ENCODE peak calls at places on chromosomes 12 and 14, in five cellular contexts. One of them, this sample, is unnamed.

GRCh38 chr12:67804168-67804567 is 155.6 kb downstream of the DYRK2 start:
- DNase-seq in MM.1S: peak
- DNase-seq in hepatocyte: no peak
- DNase-seq in GM23248: no peak
- DNase-seq in HCT116: no peak
- DNase-seq in this sample: no peak

GRCh38 chr14:59254146-59254910 is 65.9 kb downstream of the DAAM1 start:
- DNase-seq in MM.1S: no peak
- DNase-seq in hepatocyte: peak
- DNase-seq in GM23248: peak
- DNase-seq in HCT116: no peak
- DNase-seq in this sample: peak

GRCh38 chr12:125861299-125862281 is 796.4 kb downstream of the AACS start:
- DNase-seq in MM.1S: no peak
- DNase-seq in hepatocyte: no peak
- DNase-seq in GM23248: no peak
- DNase-seq in HCT116: no peak
- DNase-seq in this sample: peak

GRCh38 chr12:15546102-15546701 is 223.9 kb downstream of the PTPRO start:
- DNase-seq in MM.1S: peak
- DNase-seq in hepatocyte: no peak
- DNase-seq in GM23248: no peak
- DNase-seq in HCT116: no peak
- DNase-seq in this sample: no peak

GRCh38 chr12:93972411-93973208 is 175.8 kb upstream of the PLXNC1 start:
- DNase-seq in MM.1S: no peak
- DNase-seq in hepatocyte: no peak
- DNase-seq in GM23248: peak
- DNase-seq in HCT116: no peak
- DNase-seq in this sample: no peak

GRCh38 chr14:66965831-66966230 is 223.4 kb upstream of the GARIN2 start:
- DNase-seq in MM.1S: no peak
- DNase-seq in hepatocyte: no peak
- DNase-seq in GM23248: peak
- DNase-seq in HCT116: no peak
- DNase-seq in this sample: no peak

GRCh38 chr12:34402228-34402898 is 380.1 kb downstream of the ALG10 start:
- DNase-seq in MM.1S: no peak
- DNase-seq in hepatocyte: peak
- DNase-seq in GM23248: no peak
- DNase-seq in HCT116: no peak
- DNase-seq in this sample: no peak

GRCh38 chr12:132831771-132832170 is 3.1 kb upstream of the GOLGA3 start:
- DNase-seq in MM.1S: no peak
- DNase-seq in hepatocyte: no peak
- DNase-seq in GM23248: no peak
- DNase-seq in HCT116: no peak
- DNase-seq in this sample: no peak

GRCh38 chr12:65308601-65309071 is 30.2 kb downstream of the MSRB3 start:
- DNase-seq in MM.1S: no peak
- DNase-seq in hepatocyte: no peak
- DNase-seq in GM23248: peak
- DNase-seq in HCT116: no peak
- DNase-seq in this sample: no peak

GRCh38 chr12:65311260-65311659 is 32.8 kb downstream of the MSRB3 start:
- DNase-seq in MM.1S: no peak
- DNase-seq in hepatocyte: no peak
- DNase-seq in GM23248: no peak
- DNase-seq in HCT116: no peak
- DNase-seq in this sample: no peak

GRCh38 chr12:65308001-65308400 is 29.5 kb downstream of the MSRB3 start:
- DNase-seq in MM.1S: no peak
- DNase-seq in hepatocyte: no peak
- DNase-seq in GM23248: peak
- DNase-seq in HCT116: no peak
- DNase-seq in this sample: no peak

GRCh38 chr12:65318186-65318685 is 39.8 kb downstream of the MSRB3 start:
- DNase-seq in MM.1S: no peak
- DNase-seq in hepatocyte: no peak
- DNase-seq in GM23248: no peak
- DNase-seq in HCT116: no peak
- DNase-seq in this sample: no peak

DNA sequence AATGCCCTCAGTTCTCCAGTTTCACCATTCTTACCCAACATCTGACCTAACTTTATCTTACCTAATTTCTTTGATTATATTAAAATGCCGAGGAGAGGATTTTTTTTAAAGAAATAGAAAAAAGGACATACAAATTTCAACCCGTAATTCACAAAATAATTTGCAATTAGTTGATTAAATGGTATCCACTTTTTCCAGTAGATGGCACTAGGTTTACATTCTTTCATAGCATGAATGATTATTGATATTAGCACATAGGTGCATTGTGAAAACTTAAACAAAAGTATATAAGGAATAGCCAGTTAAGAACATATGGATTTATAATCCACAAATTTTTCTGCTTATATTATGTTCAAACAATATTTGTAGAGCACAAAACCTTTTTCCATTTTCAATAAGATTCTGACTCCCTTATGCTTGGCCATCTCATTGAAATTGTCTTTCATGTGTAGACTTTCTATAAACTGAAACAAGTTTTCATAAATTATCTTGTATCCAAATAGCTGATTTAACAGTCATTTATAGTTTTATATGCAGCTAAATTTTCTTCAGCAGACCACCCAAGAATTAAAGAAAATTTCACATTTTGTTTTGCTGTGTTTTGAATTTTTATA is 35.3 kb downstream of the MSRB3 start:
- DNase-seq in MM.1S: peak
- DNase-seq in hepatocyte: no peak
- DNase-seq in GM23248: peak
- DNase-seq in HCT116: peak
- DNase-seq in this sample: no peak
- TF ChIP-seq EZH2phosphoT487 in MM.1S: no peak
- TF ChIP-seq EZH2phosphoT487 in hepatocyte: no peak
- TF ChIP-seq EZH2phosphoT487 in GM23248: no peak
- TF ChIP-seq EZH2phosphoT487 in HCT116: no peak
- TF ChIP-seq EZH2phosphoT487 in this sample: no peak

GRCh38 chr12:3319723-3320492 is 171.1 kb upstream of the PRMT8 start:
- DNase-seq in MM.1S: no peak
- DNase-seq in hepatocyte: no peak
- DNase-seq in GM23248: peak
- DNase-seq in HCT116: no peak
- DNase-seq in this sample: no peak
- TF ChIP-seq EZH2phosphoT487 in MM.1S: no peak
- TF ChIP-seq EZH2phosphoT487 in hepatocyte: no peak
- TF ChIP-seq EZH2phosphoT487 in GM23248: no peak
- TF ChIP-seq EZH2phosphoT487 in HCT116: no peak
- TF ChIP-seq EZH2phosphoT487 in this sample: no peak

DNA sequence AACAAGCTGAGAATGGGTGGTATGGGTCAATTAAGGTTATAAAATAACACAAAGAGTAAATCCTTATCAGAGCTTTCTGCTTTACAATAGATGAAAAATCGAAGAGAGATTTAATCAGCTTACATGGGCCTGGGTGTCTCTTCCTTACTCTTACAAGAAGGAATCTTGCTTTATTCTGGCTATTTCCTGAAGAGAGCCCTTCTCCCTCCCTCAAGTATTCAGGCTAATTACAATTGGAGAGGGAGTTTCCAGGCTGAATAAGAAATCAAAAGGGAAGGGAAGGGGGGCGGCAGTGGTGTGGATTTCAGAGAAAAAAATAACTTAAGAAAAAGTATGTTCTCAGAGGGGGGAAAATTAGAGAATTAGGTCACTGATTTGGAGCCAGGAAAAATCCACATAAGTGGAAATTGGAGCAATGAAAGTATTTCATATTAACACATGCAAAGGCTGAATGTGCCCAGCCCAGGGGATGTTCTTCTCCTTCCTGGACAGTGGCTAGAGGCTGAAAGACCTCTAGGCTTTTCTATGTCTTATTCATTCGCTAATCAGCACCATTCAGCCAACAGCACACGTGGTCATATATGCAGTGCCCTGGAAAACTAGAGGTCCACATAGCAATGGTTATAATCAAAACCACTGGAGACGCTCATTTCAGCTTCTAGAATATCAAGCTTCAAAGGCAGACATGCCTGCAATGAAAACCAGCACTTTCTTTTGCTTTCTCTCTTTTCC is 158.9 kb upstream of the BTG1 start:
- DNase-seq in MM.1S: no peak
- DNase-seq in hepatocyte: no peak
- DNase-seq in GM23248: peak
- DNase-seq in HCT116: no peak
- DNase-seq in this sample: no peak
- TF ChIP-seq EZH2phosphoT487 in MM.1S: no peak
- TF ChIP-seq EZH2phosphoT487 in hepatocyte: no peak
- TF ChIP-seq EZH2phosphoT487 in GM23248: no peak
- TF ChIP-seq EZH2phosphoT487 in HCT116: no peak
- TF ChIP-seq EZH2phosphoT487 in this sample: no peak

GRCh38 chr12:101620762-101621133 is 26.0 kb downstream of the MYBPC1 start:
- DNase-seq in MM.1S: no peak
- DNase-seq in hepatocyte: no peak
- DNase-seq in GM23248: no peak
- DNase-seq in HCT116: no peak
- DNase-seq in this sample: no peak

GRCh38 chr12:101616027-101616494 is 21.3 kb downstream of the MYBPC1 start:
- DNase-seq in MM.1S: no peak
- DNase-seq in hepatocyte: peak
- DNase-seq in GM23248: no peak
- DNase-seq in HCT116: no peak
- DNase-seq in this sample: no peak

GRCh38 chr12:101619026-101619827 is 24.5 kb downstream of the MYBPC1 start:
- DNase-seq in MM.1S: no peak
- DNase-seq in hepatocyte: no peak
- DNase-seq in GM23248: no peak
- DNase-seq in HCT116: no peak
- DNase-seq in this sample: no peak

GRCh38 chr12:101619868-101620761 is 25.3 kb downstream of the MYBPC1 start:
- DNase-seq in MM.1S: no peak
- DNase-seq in hepatocyte: no peak
- DNase-seq in GM23248: no peak
- DNase-seq in HCT116: no peak
- DNase-seq in this sample: no peak
- TF ChIP-seq EZH2phosphoT487 in MM.1S: no peak
- TF ChIP-seq EZH2phosphoT487 in hepatocyte: no peak
- TF ChIP-seq EZH2phosphoT487 in GM23248: no peak
- TF ChIP-seq EZH2phosphoT487 in HCT116: no peak
- TF ChIP-seq EZH2phosphoT487 in this sample: no peak

GRCh38 chr12:79375050-79375449 is 315.7 kb downstream of the PAWR start:
- DNase-seq in MM.1S: no peak
- DNase-seq in hepatocyte: peak
- DNase-seq in GM23248: no peak
- DNase-seq in HCT116: no peak
- DNase-seq in this sample: no peak

GRCh38 chr12:79370021-79370420 is 320.7 kb downstream of the PAWR start:
- DNase-seq in MM.1S: no peak
- DNase-seq in hepatocyte: no peak
- DNase-seq in GM23248: no peak
- DNase-seq in HCT116: no peak
- DNase-seq in this sample: no peak

GRCh38 chr12:79374543-79374942 is 316.2 kb downstream of the PAWR start:
- DNase-seq in MM.1S: no peak
- DNase-seq in hepatocyte: no peak
- DNase-seq in GM23248: peak
- DNase-seq in HCT116: no peak
- DNase-seq in this sample: no peak

GRCh38 chr12:79371226-79371625 is 319.5 kb downstream of the PAWR start:
- DNase-seq in MM.1S: no peak
- DNase-seq in hepatocyte: no peak
- DNase-seq in GM23248: no peak
- DNase-seq in HCT116: no peak
- DNase-seq in this sample: no peak

GRCh38 chr12:79373896-79374499 is 316.8 kb downstream of the PAWR start:
- DNase-seq in MM.1S: peak
- DNase-seq in hepatocyte: peak
- DNase-seq in GM23248: peak
- DNase-seq in HCT116: no peak
- DNase-seq in this sample: peak
- TF ChIP-seq EZH2phosphoT487 in MM.1S: no peak
- TF ChIP-seq EZH2phosphoT487 in hepatocyte: no peak
- TF ChIP-seq EZH2phosphoT487 in GM23248: no peak
- TF ChIP-seq EZH2phosphoT487 in HCT116: no peak
- TF ChIP-seq EZH2phosphoT487 in this sample: no peak

DNA sequence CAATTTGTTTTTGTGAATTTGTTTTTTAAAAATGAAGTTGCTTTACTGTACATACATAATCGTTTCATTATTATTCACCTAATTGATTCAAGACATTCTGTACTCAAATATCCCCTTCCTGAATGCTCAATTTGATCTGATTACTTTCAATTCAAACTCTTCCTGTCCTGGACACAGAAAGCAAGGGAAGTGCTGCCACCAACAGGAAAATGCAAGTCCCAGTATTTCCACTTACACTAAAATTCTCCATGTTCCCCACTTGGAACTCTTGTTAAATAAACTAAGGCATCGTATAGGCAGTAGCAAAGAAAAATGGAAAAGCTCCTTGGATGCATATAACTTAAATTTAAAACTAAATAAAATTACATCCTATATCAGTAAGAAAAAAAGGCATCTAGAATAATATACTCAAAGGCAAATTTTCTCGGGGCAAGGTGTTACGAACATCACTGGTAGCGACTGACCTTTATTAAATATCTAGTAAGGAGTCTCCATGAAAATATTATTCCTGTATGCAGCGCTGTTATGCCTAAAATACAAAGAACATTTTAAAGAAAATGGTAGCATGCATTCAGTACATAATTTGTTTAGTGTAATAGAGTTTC is 72.0 kb upstream of the DBX2 start:
- DNase-seq in MM.1S: peak
- DNase-seq in hepatocyte: peak
- DNase-seq in GM23248: peak
- DNase-seq in HCT116: peak
- DNase-seq in this sample: peak
- TF ChIP-seq EZH2phosphoT487 in MM.1S: no peak
- TF ChIP-seq EZH2phosphoT487 in hepatocyte: no peak
- TF ChIP-seq EZH2phosphoT487 in GM23248: no peak
- TF ChIP-seq EZH2phosphoT487 in HCT116: no peak
- TF ChIP-seq EZH2phosphoT487 in this sample: no peak

GRCh38 chr12:96392397-96392796 is 7.8 kb downstream of the CDK17 start:
- DNase-seq in MM.1S: no peak
- DNase-seq in hepatocyte: no peak
- DNase-seq in GM23248: no peak
- DNase-seq in HCT116: no peak
- DNase-seq in this sample: no peak
- TF ChIP-seq EZH2phosphoT487 in MM.1S: no peak
- TF ChIP-seq EZH2phosphoT487 in hepatocyte: no peak
- TF ChIP-seq EZH2phosphoT487 in GM23248: no peak
- TF ChIP-seq EZH2phosphoT487 in HCT116: no peak
- TF ChIP-seq EZH2phosphoT487 in this sample: no peak

GRCh38 chr12:127984386-127985055 is 282.4 kb upstream of the TMEM132C start:
- DNase-seq in MM.1S: no peak
- DNase-seq in hepatocyte: no peak
- DNase-seq in GM23248: peak
- DNase-seq in HCT116: no peak
- DNase-seq in this sample: no peak
- TF ChIP-seq EZH2phosphoT487 in MM.1S: no peak
- TF ChIP-seq EZH2phosphoT487 in hepatocyte: no peak
- TF ChIP-seq EZH2phosphoT487 in GM23248: no peak
- TF ChIP-seq EZH2phosphoT487 in HCT116: no peak
- TF ChIP-seq EZH2phosphoT487 in this sample: no peak

DNA sequence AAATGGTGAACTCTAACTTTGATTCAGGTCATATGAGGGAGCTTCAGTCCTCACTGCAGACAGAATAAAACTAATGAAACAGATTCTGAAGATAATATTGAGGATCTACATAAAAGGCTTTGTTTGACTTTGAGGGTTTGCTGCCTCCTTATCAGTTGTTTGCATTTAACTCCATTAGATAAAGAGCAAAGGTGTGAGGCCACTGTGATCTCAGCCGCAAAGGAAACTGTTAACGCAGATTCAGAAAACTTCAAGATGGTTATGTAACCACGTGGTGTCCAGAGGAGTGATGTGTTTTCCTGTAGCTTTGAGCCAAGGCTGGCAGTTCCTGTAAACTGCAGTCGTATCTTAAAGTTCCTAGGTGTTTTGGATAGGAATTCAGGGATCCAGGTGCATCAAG is 67.8 kb downstream of the METTL25 start:
- DNase-seq in MM.1S: no peak
- DNase-seq in hepatocyte: no peak
- DNase-seq in GM23248: no peak
- DNase-seq in HCT116: no peak
- DNase-seq in this sample: no peak
- TF ChIP-seq EZH2phosphoT487 in MM.1S: no peak
- TF ChIP-seq EZH2phosphoT487 in hepatocyte: no peak
- TF ChIP-seq EZH2phosphoT487 in GM23248: no peak
- TF ChIP-seq EZH2phosphoT487 in HCT116: no peak
- TF ChIP-seq EZH2phosphoT487 in this sample: no peak

This sample was measured in SK-N-SH.